ENCODE peak calls at places on chromosome X, in eight cellular contexts. H, M, S, P, W, G, R and D are unnamed samples.
A peak's percentile ranks its signal among the peaks of the same experiment; 100 is the strongest.

GRCh38 chrX:9189286-9189685 is 155.4 kb upstream of the FAM9B start:
- DNase-seq in H (no peak), M (no peak), S (no peak), P (no peak), W (no peak), G (no peak), R (no peak), D (no peak)

GRCh38 chrX:133529578-133529977 is 114.3 kb upstream of the GPC4 start:
- DNase-seq in H (no peak), M (no peak), S (no peak), P (no peak), W (no peak), G (no peak), R (no peak), D (no peak)

GRCh38 chrX:39309018-39309620 is 507.9 kb downstream of the MID1IP1 start:
- DNase-seq in H (no peak), M (peak; percentile 44), S (peak; percentile 75), P (no peak), W (no peak), G (no peak), R (no peak), D (no peak)

GRCh38 chrX:3584415-3584996 is 128.9 kb downstream of the PRKX start:
- DNase-seq in H (no peak), M (no peak), S (no peak), P (no peak), W (no peak), G (no peak), R (no peak), D (no peak)

GRCh38 chrX:40465735-40466551 is 114.8 kb upstream of the ATP6AP2 start:
- DNase-seq in H (no peak), M (peak; percentile 37), S (no peak), P (no peak), W (no peak), G (no peak), R (no peak), D (no peak)

GRCh38 chrX:150841466-150842197 is 56.8 kb downstream of the CD99L2 start:
- DNase-seq in H (no peak), M (no peak), S (peak; percentile 48), P (peak; percentile 23), W (no peak), G (no peak), R (no peak), D (no peak)

GRCh38 chrX:626745-627509 is 3.7 kb upstream of the SHOX start:
- DNase-seq in H (peak; percentile 53), M (no peak), S (no peak), P (no peak), W (no peak), G (no peak), R (no peak), D (no peak)

GRCh38 chrX:46573331-46573895 is at the start of gene CHST7:
- DNase-seq in H (peak; percentile 85), M (peak; percentile 92), S (peak; percentile 75), P (peak; percentile 52), W (peak; percentile 81), G (peak; percentile 61), R (peak; percentile 60), D (peak; percentile 70)

GRCh38 chrX:110966839-110967238 is 129.2 kb upstream of the PAK3 start:
- DNase-seq in H (no peak), M (no peak), S (peak; percentile 24), P (no peak), W (no peak), G (no peak), R (no peak), D (no peak)

GRCh38 chrX:104137496-104137895 is 19.3 kb downstream of the SLC25A53 start:
- DNase-seq in H (no peak), M (no peak), S (peak; percentile 26), P (no peak), W (no peak), G (no peak), R (no peak), D (no peak)

GRCh38 chrX:17633546-17633945 is 103.7 kb upstream of the SCML1 start:
- DNase-seq in H (no peak), M (no peak), S (no peak), P (no peak), W (no peak), G (no peak), R (no peak), D (no peak)

GRCh38 chrX:148567229-148567628 is 66.8 kb downstream of the AFF2 start:
- DNase-seq in H (no peak), M (no peak), S (peak; percentile 85), P (peak; percentile 25), W (no peak), G (no peak), R (no peak), D (no peak)

GRCh38 chrX:80806557-80806956 is 3.1 kb downstream of the BRWD3 start:
- DNase-seq in H (no peak), M (no peak), S (no peak), P (no peak), W (no peak), G (no peak), R (no peak), D (no peak)

GRCh38 chrX:74421181-74422028 is at the start of gene SLC16A2:
- DNase-seq in H (peak; percentile 85), M (peak; percentile 89), S (peak; percentile 83), P (peak; percentile 79), W (peak; percentile 70), G (peak; percentile 31), R (peak; percentile 81), D (peak; percentile 61)

GRCh38 chrX:137195296-137195695 is 161.5 kb upstream of the GPR101 start:
- DNase-seq in H (no peak), M (no peak), S (no peak), P (no peak), W (no peak), G (no peak), R (no peak), D (no peak)
- H3K27me3 ChIP-seq in H (no peaks in the 10 kb centered on the region), M (no peaks in the 10 kb centered on the region), S (no peaks in the 10 kb centered on the region), P (peaks cover 1% of the 10 kb centered on the region), W (no peaks in the 10 kb centered on the region), G (no peaks in the 10 kb centered on the region), R (no peaks in the 10 kb centered on the region), D (no peaks in the 10 kb centered on the region)

GRCh38 chrX:21408324-21408723 is 34.1 kb downstream of the CNKSR2 start:
- DNase-seq in H (no peak), M (no peak), S (no peak), P (no peak), W (no peak), G (no peak), R (no peak), D (no peak)
- H3K27me3 ChIP-seq in H (no peaks in the 10 kb centered on the region), M (no peaks in the 10 kb centered on the region), S (no peaks in the 10 kb centered on the region), P (no peaks in the 10 kb centered on the region), W (no peaks in the 10 kb centered on the region), G (no peaks in the 10 kb centered on the region), R (no peaks in the 10 kb centered on the region), D (no peaks in the 10 kb centered on the region)

GRCh38 chrX:107673401-107673800 is 45.1 kb downstream of the PRPS1 start:
- DNase-seq in H (no peak), M (no peak), S (no peak), P (no peak), W (no peak), G (no peak), R (no peak), D (no peak)
- H3K27me3 ChIP-seq in H (peaks cover 11% of the 10 kb centered on the region), M (no peaks in the 10 kb centered on the region), S (no peaks in the 10 kb centered on the region), P (peaks cover 11% of the 10 kb centered on the region), W (no peaks in the 10 kb centered on the region), G (no peaks in the 10 kb centered on the region), R (no peaks in the 10 kb centered on the region), D (no peaks in the 10 kb centered on the region)

GRCh38 chrX:23331701-23332100 is 2.9 kb upstream of the PTCHD1 start:
- DNase-seq in H (no peak), M (no peak), S (no peak), P (no peak), W (no peak), G (no peak), R (no peak), D (no peak)
- H3K27me3 ChIP-seq in H (peaks cover 56% of the 10 kb centered on the region), M (no peaks in the 10 kb centered on the region), S (peaks cover 15% of the 10 kb centered on the region), P (peaks cover 40% of the 10 kb centered on the region), W (peaks cover 58% of the 10 kb centered on the region), G (no peaks in the 10 kb centered on the region), R (no peaks in the 10 kb centered on the region), D (peaks cover 12% of the 10 kb centered on the region)